ENCODE peak calls at places on chromosomes 7 and 10, in eight cellular contexts. One of them, this sample, is unnamed.

GRCh38 chr10:133473270-133473669 is 19.5 kb downstream of the SCART1 start:
- DNase-seq in HuH-7: no peak
- DNase-seq in activated CD8-positive, alpha-beta memory T cell treated with anti-CD3 and anti-CD28 coated beads for 24 hours: no peak
- DNase-seq in anterior cingulate cortex: no peak
- DNase-seq in IMR-90: no peak
- DNase-seq in thoracic aorta: no peak
- DNase-seq in midbrain: no peak
- DNase-seq in stimulated activated CD4-positive, alpha-beta T cell treated with anti-CD3 and anti-CD28 coated beads, TNF-alpha, amount 100 ng/mL, for 4 hours: no peak
- DNase-seq in this sample: peak; percentile 2

GRCh38 chr10:114403545-114404161 is 649 bp downstream of the AFAP1L2 start:
- DNase-seq in HuH-7: no peak
- DNase-seq in IMR-90: no peak
- DNase-seq in thoracic aorta: no peak
- DNase-seq in stimulated activated CD4-positive, alpha-beta T cell treated with anti-CD3 and anti-CD28 coated beads, TNF-alpha, amount 100 ng/mL, for 4 hours: no peak
- DNase-seq in midbrain: no peak
- DNase-seq in anterior cingulate cortex: no peak
- DNase-seq in activated CD8-positive, alpha-beta memory T cell treated with anti-CD3 and anti-CD28 coated beads for 24 hours: no peak
- DNase-seq in this sample: no peak

GRCh38 chr10:77801474-77802238 is 124.9 kb downstream of the DLG5 start:
- DNase-seq in activated CD8-positive, alpha-beta memory T cell treated with anti-CD3 and anti-CD28 coated beads for 24 hours: peak; percentile 63
- DNase-seq in midbrain: no peak
- DNase-seq in stimulated activated CD4-positive, alpha-beta T cell treated with anti-CD3 and anti-CD28 coated beads, TNF-alpha, amount 100 ng/mL, for 4 hours: peak; percentile 5
- DNase-seq in IMR-90: peak; percentile 52
- DNase-seq in thoracic aorta: no peak
- DNase-seq in HuH-7: no peak
- DNase-seq in anterior cingulate cortex: no peak
- DNase-seq in this sample: no peak

GRCh38 chr10:3065622-3066021 is 1.7 kb upstream of the PFKP start:
- DNase-seq in stimulated activated CD4-positive, alpha-beta T cell treated with anti-CD3 and anti-CD28 coated beads, TNF-alpha, amount 100 ng/mL, for 4 hours: no peak
- DNase-seq in IMR-90: no peak
- DNase-seq in thoracic aorta: no peak
- DNase-seq in midbrain: no peak
- DNase-seq in anterior cingulate cortex: no peak
- DNase-seq in activated CD8-positive, alpha-beta memory T cell treated with anti-CD3 and anti-CD28 coated beads for 24 hours: no peak
- DNase-seq in HuH-7: no peak
- DNase-seq in this sample: no peak

GRCh38 chr7:44145969-44146897 is 5.1 kb upstream of the MYL7 start:
- DNase-seq in HuH-7: peak; percentile 64
- DNase-seq in anterior cingulate cortex: peak; percentile 72
- DNase-seq in IMR-90: peak; percentile 12
- DNase-seq in activated CD8-positive, alpha-beta memory T cell treated with anti-CD3 and anti-CD28 coated beads for 24 hours: no peak
- DNase-seq in thoracic aorta: peak; percentile 48
- DNase-seq in stimulated activated CD4-positive, alpha-beta T cell treated with anti-CD3 and anti-CD28 coated beads, TNF-alpha, amount 100 ng/mL, for 4 hours: peak; percentile 41
- DNase-seq in midbrain: peak; percentile 41
- DNase-seq in this sample: no peak

GRCh38 chr10:97321032-97321806 is 2.1 kb downstream of the FRAT1 start:
- DNase-seq in stimulated activated CD4-positive, alpha-beta T cell treated with anti-CD3 and anti-CD28 coated beads, TNF-alpha, amount 100 ng/mL, for 4 hours: no peak
- DNase-seq in midbrain: peak; percentile 70
- DNase-seq in IMR-90: no peak
- DNase-seq in anterior cingulate cortex: peak; percentile 26
- DNase-seq in thoracic aorta: no peak
- DNase-seq in activated CD8-positive, alpha-beta memory T cell treated with anti-CD3 and anti-CD28 coated beads for 24 hours: peak; percentile 64
- DNase-seq in HuH-7: no peak
- DNase-seq in this sample: no peak

GRCh38 chr7:98394377-98394836 is 6.5 kb downstream of the BAIAP2L1 start:
- DNase-seq in midbrain: no peak
- DNase-seq in IMR-90: peak; percentile 90
- DNase-seq in anterior cingulate cortex: no peak
- DNase-seq in HuH-7: no peak
- DNase-seq in activated CD8-positive, alpha-beta memory T cell treated with anti-CD3 and anti-CD28 coated beads for 24 hours: no peak
- DNase-seq in thoracic aorta: no peak
- DNase-seq in stimulated activated CD4-positive, alpha-beta T cell treated with anti-CD3 and anti-CD28 coated beads, TNF-alpha, amount 100 ng/mL, for 4 hours: no peak
- DNase-seq in this sample: peak; percentile 84

GRCh38 chr7:158482460-158482859 is 105.2 kb downstream of the PTPRN2 start:
- DNase-seq in activated CD8-positive, alpha-beta memory T cell treated with anti-CD3 and anti-CD28 coated beads for 24 hours: no peak
- DNase-seq in thoracic aorta: no peak
- DNase-seq in anterior cingulate cortex: no peak
- DNase-seq in HuH-7: no peak
- DNase-seq in IMR-90: no peak
- DNase-seq in stimulated activated CD4-positive, alpha-beta T cell treated with anti-CD3 and anti-CD28 coated beads, TNF-alpha, amount 100 ng/mL, for 4 hours: no peak
- DNase-seq in midbrain: no peak
- DNase-seq in this sample: no peak

GRCh38 chr7:130894146-130895005 is 160.4 kb upstream of the KLF14 start:
- DNase-seq in activated CD8-positive, alpha-beta memory T cell treated with anti-CD3 and anti-CD28 coated beads for 24 hours: peak; percentile 75
- DNase-seq in HuH-7: no peak
- DNase-seq in stimulated activated CD4-positive, alpha-beta T cell treated with anti-CD3 and anti-CD28 coated beads, TNF-alpha, amount 100 ng/mL, for 4 hours: no peak
- DNase-seq in thoracic aorta: no peak
- DNase-seq in anterior cingulate cortex: peak; percentile 36
- DNase-seq in midbrain: no peak
- DNase-seq in IMR-90: peak; percentile 78
- DNase-seq in this sample: peak; percentile 92

GRCh38 chr10:123428302-123428701 is 237.9 kb upstream of the GPR26 start:
- DNase-seq in thoracic aorta: no peak
- DNase-seq in midbrain: no peak
- DNase-seq in stimulated activated CD4-positive, alpha-beta T cell treated with anti-CD3 and anti-CD28 coated beads, TNF-alpha, amount 100 ng/mL, for 4 hours: no peak
- DNase-seq in activated CD8-positive, alpha-beta memory T cell treated with anti-CD3 and anti-CD28 coated beads for 24 hours: no peak
- DNase-seq in IMR-90: no peak
- DNase-seq in HuH-7: no peak
- DNase-seq in anterior cingulate cortex: no peak
- DNase-seq in this sample: no peak

GRCh38 chr7:155987681-155988080 is 175.4 kb upstream of the SHH start:
- DNase-seq in stimulated activated CD4-positive, alpha-beta T cell treated with anti-CD3 and anti-CD28 coated beads, TNF-alpha, amount 100 ng/mL, for 4 hours: no peak
- DNase-seq in anterior cingulate cortex: no peak
- DNase-seq in midbrain: no peak
- DNase-seq in thoracic aorta: no peak
- DNase-seq in activated CD8-positive, alpha-beta memory T cell treated with anti-CD3 and anti-CD28 coated beads for 24 hours: no peak
- DNase-seq in HuH-7: no peak
- DNase-seq in IMR-90: no peak
- DNase-seq in this sample: no peak

GRCh38 chr10:99484626-99485581 is 47.8 kb upstream of the NKX2-3 start:
- DNase-seq in stimulated activated CD4-positive, alpha-beta T cell treated with anti-CD3 and anti-CD28 coated beads, TNF-alpha, amount 100 ng/mL, for 4 hours: no peak
- DNase-seq in anterior cingulate cortex: no peak
- DNase-seq in activated CD8-positive, alpha-beta memory T cell treated with anti-CD3 and anti-CD28 coated beads for 24 hours: no peak
- DNase-seq in IMR-90: no peak
- DNase-seq in HuH-7: peak; percentile 26
- DNase-seq in thoracic aorta: no peak
- DNase-seq in midbrain: no peak
- DNase-seq in this sample: no peak

GRCh38 chr10:44009891-44010290 is 361.2 kb upstream of the ZNF32 start:
- DNase-seq in IMR-90: no peak
- DNase-seq in anterior cingulate cortex: no peak
- DNase-seq in HuH-7: no peak
- DNase-seq in activated CD8-positive, alpha-beta memory T cell treated with anti-CD3 and anti-CD28 coated beads for 24 hours: no peak
- DNase-seq in thoracic aorta: no peak
- DNase-seq in stimulated activated CD4-positive, alpha-beta T cell treated with anti-CD3 and anti-CD28 coated beads, TNF-alpha, amount 100 ng/mL, for 4 hours: no peak
- DNase-seq in midbrain: no peak
- DNase-seq in this sample: peak; percentile 41

GRCh38 chr7:41825927-41826480 is 123.1 kb upstream of the INHBA start:
- DNase-seq in activated CD8-positive, alpha-beta memory T cell treated with anti-CD3 and anti-CD28 coated beads for 24 hours: no peak
- DNase-seq in thoracic aorta: no peak
- DNase-seq in anterior cingulate cortex: no peak
- DNase-seq in midbrain: no peak
- DNase-seq in stimulated activated CD4-positive, alpha-beta T cell treated with anti-CD3 and anti-CD28 coated beads, TNF-alpha, amount 100 ng/mL, for 4 hours: no peak
- DNase-seq in IMR-90: peak; percentile 28
- DNase-seq in HuH-7: no peak
- DNase-seq in this sample: no peak

GRCh38 chr7:150927157-150927953 is 50.8 kb downstream of the KCNH2 start:
- DNase-seq in midbrain: no peak
- DNase-seq in anterior cingulate cortex: no peak
- DNase-seq in stimulated activated CD4-positive, alpha-beta T cell treated with anti-CD3 and anti-CD28 coated beads, TNF-alpha, amount 100 ng/mL, for 4 hours: no peak
- DNase-seq in IMR-90: no peak
- DNase-seq in thoracic aorta: no peak
- DNase-seq in activated CD8-positive, alpha-beta memory T cell treated with anti-CD3 and anti-CD28 coated beads for 24 hours: peak; percentile 47
- DNase-seq in HuH-7: no peak
- DNase-seq in this sample: no peak

GRCh38 chr7:18509491-18509890 is 13.9 kb downstream of the HDAC9 start:
- DNase-seq in IMR-90: peak; percentile 4
- DNase-seq in activated CD8-positive, alpha-beta memory T cell treated with anti-CD3 and anti-CD28 coated beads for 24 hours: no peak
- DNase-seq in HuH-7: no peak
- DNase-seq in midbrain: no peak
- DNase-seq in stimulated activated CD4-positive, alpha-beta T cell treated with anti-CD3 and anti-CD28 coated beads, TNF-alpha, amount 100 ng/mL, for 4 hours: no peak
- DNase-seq in thoracic aorta: no peak
- DNase-seq in anterior cingulate cortex: no peak
- DNase-seq in this sample: no peak

GRCh38 chr10:50469778-50470193 is 154.0 kb downstream of the SGMS1 start:
- DNase-seq in thoracic aorta: no peak
- DNase-seq in activated CD8-positive, alpha-beta memory T cell treated with anti-CD3 and anti-CD28 coated beads for 24 hours: no peak
- DNase-seq in IMR-90: no peak
- DNase-seq in stimulated activated CD4-positive, alpha-beta T cell treated with anti-CD3 and anti-CD28 coated beads, TNF-alpha, amount 100 ng/mL, for 4 hours: no peak
- DNase-seq in HuH-7: no peak
- DNase-seq in anterior cingulate cortex: no peak
- DNase-seq in midbrain: no peak
- DNase-seq in this sample: no peak

GRCh38 chr10:103784723-103785418 is 70.5 kb downstream of the SH3PXD2A start:
- DNase-seq in stimulated activated CD4-positive, alpha-beta T cell treated with anti-CD3 and anti-CD28 coated beads, TNF-alpha, amount 100 ng/mL, for 4 hours: no peak
- DNase-seq in activated CD8-positive, alpha-beta memory T cell treated with anti-CD3 and anti-CD28 coated beads for 24 hours: no peak
- DNase-seq in anterior cingulate cortex: no peak
- DNase-seq in thoracic aorta: no peak
- DNase-seq in midbrain: no peak
- DNase-seq in HuH-7: no peak
- DNase-seq in IMR-90: no peak
- DNase-seq in this sample: no peak

GRCh38 chr10:75203724-75204123 is 6.9 kb upstream of the VDAC2 start:
- DNase-seq in anterior cingulate cortex: no peak
- DNase-seq in stimulated activated CD4-positive, alpha-beta T cell treated with anti-CD3 and anti-CD28 coated beads, TNF-alpha, amount 100 ng/mL, for 4 hours: no peak
- DNase-seq in HuH-7: no peak
- DNase-seq in midbrain: no peak
- DNase-seq in thoracic aorta: no peak
- DNase-seq in activated CD8-positive, alpha-beta memory T cell treated with anti-CD3 and anti-CD28 coated beads for 24 hours: no peak
- DNase-seq in IMR-90: no peak
- DNase-seq in this sample: no peak